ENCODE peak calls at places on chromosomes 4 and X, in ten cellular contexts. Q, O, D, M, Z, U, G, J, I and T are unnamed samples.

GRCh38 chr4:111230265-111230664 is 607.4 kb upstream of the PITX2 start:
- DNase-seq in Q (no peak), O (no peak), D (no peak), M (no peak), Z (no peak), U (peak), G (no peak), J (no peak), I (no peak), T (no peak)

GRCh38 chr4:176767183-176767582 is 25.5 kb downstream of the VEGFC start:
- DNase-seq in Q (no peak), O (no peak), D (no peak), M (no peak), Z (no peak), U (peak), G (no peak), J (no peak), I (no peak), T (no peak)

GRCh38 chr4:142379277-142380051 is 466.6 kb downstream of the INPP4B start:
- DNase-seq in Q (no peak), O (peak), D (no peak), M (peak), Z (no peak), U (peak), G (no peak), J (no peak), I (peak), T (peak)

GRCh38 chrX:68429216-68429615 is 4.1 kb downstream of the OPHN1 start:
- DNase-seq in Q (no peak), O (no peak), D (no peak), M (no peak), Z (no peak), U (no peak), G (no peak), J (no peak), I (peak), T (no peak)

GRCh38 chrX:65740909-65741308 is 73.5 kb downstream of the MSN start:
- DNase-seq in Q (no peak), O (no peak), D (no peak), M (no peak), Z (no peak), U (no peak), G (no peak), J (no peak), I (no peak), T (no peak)

GRCh38 chr4:112775801-112776200 is 138.9 kb downstream of the LARP7 start:
- DNase-seq in Q (no peak), O (no peak), D (no peak), M (no peak), Z (no peak), U (no peak), G (no peak), J (no peak), I (no peak), T (peak)

GRCh38 chrX:22999696-23000223 is at the start of gene DDX53:
- DNase-seq in Q (no peak), O (no peak), D (no peak), M (no peak), Z (no peak), U (no peak), G (no peak), J (no peak), I (no peak), T (no peak)

GRCh38 chrX:16188687-16189086 is 21.4 kb downstream of the MAGEB17 start:
- DNase-seq in Q (no peak), O (no peak), D (no peak), M (no peak), Z (no peak), U (peak), G (no peak), J (no peak), I (no peak), T (no peak)

GRCh38 chr4:38805530-38806145 is 1.0 kb upstream of the TLR1 start:
- DNase-seq in Q (no peak), O (no peak), D (no peak), M (no peak), Z (peak), U (no peak), G (peak), J (no peak), I (no peak), T (no peak)

GRCh38 chr4:185578284-185578683 is 43.0 kb upstream of the PDLIM3 start:
- DNase-seq in Q (no peak), O (no peak), D (no peak), M (no peak), Z (no peak), U (no peak), G (no peak), J (no peak), I (no peak), T (no peak)

GRCh38 chr4:8869879-8870646 is 1.6 kb downstream of the HMX1 start:
- DNase-seq in Q (no peak), O (no peak), D (no peak), M (no peak), Z (no peak), U (no peak), G (no peak), J (no peak), I (no peak), T (no peak)

GRCh38 chrX:39152106-39152649 is 350.9 kb downstream of the MID1IP1 start:
- DNase-seq in Q (no peak), O (peak), D (no peak), M (peak), Z (peak), U (no peak), G (peak), J (peak), I (no peak), T (peak)
- TF ChIP-seq CTCF in Q (peak), O (peak), D (no peak), M (peak), Z (peak), U (peak), G (peak), J (peak), I (peak), T (no peak)

GRCh38 chr4:151675366-151676060 is 85.3 kb downstream of the GATB start:
- DNase-seq in Q (no peak), O (no peak), D (no peak), M (no peak), Z (no peak), U (no peak), G (no peak), J (no peak), I (no peak), T (no peak)
- H3K27ac ChIP-seq in Q (no peak), O (no peak), D (no peak), M (peak), Z (peak), U (no peak), G (peak), J (no peak), I (no peak), T (peak)

GRCh38 chrX:134732152-134732551 is 73.9 kb upstream of the PLAC1 start:
- DNase-seq in Q (no peak), O (no peak), D (no peak), M (no peak), Z (no peak), U (no peak), G (no peak), J (no peak), I (no peak), T (no peak)
- TF ChIP-seq CTCF in Q (no peak), O (no peak), D (no peak), M (no peak), Z (no peak), U (no peak), G (no peak), J (no peak), I (no peak), T (no peak)

DNA sequence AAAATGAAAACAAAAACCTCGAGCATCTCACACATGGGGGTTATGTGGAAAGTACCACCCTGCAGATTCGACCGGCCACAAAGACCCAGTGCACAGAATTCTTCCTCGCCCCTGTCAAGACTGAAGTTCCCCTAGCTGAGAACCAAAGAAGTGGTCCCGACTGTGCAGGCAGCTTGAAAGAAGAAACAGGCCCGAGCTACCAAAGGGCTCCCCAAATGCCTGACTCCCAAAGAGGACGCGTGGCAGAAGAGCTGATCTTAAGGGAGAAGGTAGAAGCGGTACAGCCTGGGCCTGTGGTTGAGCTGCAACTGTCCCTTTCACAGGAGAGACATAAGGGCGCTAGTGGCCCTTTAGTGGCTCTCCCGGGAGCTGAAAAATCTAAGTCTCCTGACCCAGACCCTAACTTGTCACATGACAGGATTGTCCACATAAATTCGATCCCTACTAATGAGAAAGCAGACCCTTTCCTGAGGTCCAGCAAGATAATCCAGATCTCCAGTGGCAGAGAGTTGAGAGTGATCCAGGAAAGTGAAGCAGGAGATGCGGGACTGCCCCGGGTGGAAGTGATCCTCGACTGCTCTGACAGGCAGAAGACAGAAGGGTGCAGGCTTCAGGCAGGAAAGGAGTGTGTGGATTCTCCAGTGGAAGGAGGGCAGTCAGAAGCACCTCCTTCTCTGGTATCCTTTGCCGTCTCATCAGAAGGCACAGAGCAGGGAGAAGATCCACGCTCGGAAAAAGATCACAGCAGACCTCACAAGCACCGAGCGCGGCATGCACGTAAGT is 108.8 kb upstream of the MYOZ2 start:
- DNase-seq in Q (no peak), O (no peak), D (peak), M (no peak), Z (peak), U (no peak), G (no peak), J (no peak), I (no peak), T (no peak)
- H3K27ac ChIP-seq in Q (peak), O (no peak), D (peak), M (peak), Z (peak), U (peak), G (peak), J (no peak), I (peak), T (peak)